ENCODE peak calls at places on chromosomes 12 and 14, in seven cellular contexts. D is cardiac fibroblast; H is renal cortical epithelial cell; K is fibroblast of the conjunctiva; N is AG09319; E is kidney glomerular epithelial cell; L is CD4-positive, alpha-beta T cell. B is an unnamed sample.

GRCh38 chr14:95695913-95696312 is 9.7 kb downstream of the TCL1B start:
- DNase-seq in D (no peak), H (no peak), K (no peak), N (no peak), E (no peak), L (no peak), B (no peak)

GRCh38 chr14:25122188-25122587 is 72.2 kb upstream of the STXBP6 start:
- DNase-seq in D (peak; percentile 40), H (no peak), K (no peak), N (no peak), E (no peak), L (no peak), B (no peak)

GRCh38 chr14:75979071-75979571 is 2.7 kb downstream of the TGFB3 start:
- DNase-seq in D (peak; percentile 57), H (no peak), K (no peak), N (no peak), E (no peak), L (no peak), B (peak; percentile 60)

GRCh38 chr14:80489513-80489912 is 278.2 kb upstream of the DIO2 start:
- DNase-seq in D (no peak), H (no peak), K (no peak), N (no peak), E (no peak), L (no peak), B (no peak)

GRCh38 chr12:47307680-47308399 is 228.1 kb upstream of the AMIGO2 start:
- DNase-seq in D (peak; percentile 84), H (peak; percentile 78), K (peak; percentile 27), N (peak; percentile 27), E (peak; percentile 68), L (peak; percentile 43), B (no peak)

GRCh38 chr14:22980672-22981089 is 1.7 kb downstream of the AJUBA start:
- DNase-seq in D (peak; percentile 34), H (peak; percentile 14), K (no peak), N (no peak), E (peak; percentile 61), L (no peak), B (peak; percentile 37)

GRCh38 chr12:117139025-117139717 is 40.0 kb upstream of the TESC start:
- DNase-seq in D (no peak), H (no peak), K (no peak), N (no peak), E (no peak), L (no peak), B (no peak)

GRCh38 chr12:32270818-32271710 is 128.3 kb upstream of the FGD4 start:
- DNase-seq in D (peak; percentile 45), H (peak; percentile 89), K (no peak), N (no peak), E (peak; percentile 94), L (no peak), B (no peak)

GRCh38 chr12:119695034-119695433 is 27.1 kb downstream of the PRKAB1 start:
- DNase-seq in D (peak; percentile 27), H (peak; percentile 39), K (no peak), N (no peak), E (no peak), L (no peak), B (no peak)

GRCh38 chr12:69024907-69025306 is 91.9 kb upstream of the CPM start:
- DNase-seq in D (peak; percentile 67), H (peak; percentile 98), K (no peak), N (no peak), E (peak; percentile 89), L (no peak), B (no peak)

GRCh38 chr14:31096255-31096654 is 70.1 kb upstream of the STRN3 start:
- DNase-seq in D (peak; percentile 29), H (no peak), K (no peak), N (no peak), E (no peak), L (no peak), B (no peak)

GRCh38 chr12:104865080-104865479 is 93.0 kb downstream of the SLC41A2 start:
- DNase-seq in D (no peak), H (no peak), K (no peak), N (no peak), E (no peak), L (no peak), B (no peak)

GRCh38 chr14:36941783-36942521 is 230.5 kb downstream of the SLC25A21 start:
- DNase-seq in D (peak; percentile 80), H (peak; percentile 52), K (peak; percentile 41), N (peak; percentile 55), E (peak; percentile 64), L (peak; percentile 17), B (peak; percentile 86)

GRCh38 chr14:86462193-86462592 is 932.2 kb downstream of the FLRT2 start:
- DNase-seq in D (peak; percentile 19), H (peak; percentile 27), K (no peak), N (no peak), E (peak; percentile 32), L (no peak), B (no peak)

GRCh38 chr12:51889216-51890134 is 1.6 kb downstream of the ANKRD33 start:
- DNase-seq in D (no peak), H (no peak), K (no peak), N (no peak), E (no peak), L (no peak), B (no peak)

GRCh38 chr12:113113397-113113796 is 22.2 kb downstream of the RASAL1 start:
- DNase-seq in D (no peak), H (no peak), K (no peak), N (no peak), E (no peak), L (no peak), B (no peak)

GRCh38 chr14:31886161-31886835 is 190.8 kb upstream of the ARHGAP5 start:
- DNase-seq in D (peak; percentile 34), H (no peak), K (no peak), N (no peak), E (no peak), L (no peak), B (no peak)

B was measured in left lung.